ENCODE peak calls at places on chromosomes 2 and 18, in four cellular contexts. N is K562, P is HepG2, J is H1. R is an unnamed sample.

GRCh38 chr18:66511810-66512209 is 92.1 kb downstream of the CDH19 start:
- DNase-seq in J (no peak), N (no peak), P (no peak), R (no peak)

GRCh38 chr18:3044931-3045698 is 32.2 kb upstream of the LPIN2 start:
- DNase-seq in J (no peak), N (no peak), P (peak), R (no peak)

GRCh38 chr2:12507295-12507694 is 209.4 kb upstream of the TRIB2 start:
- DNase-seq in N (no peak), P (no peak), J (no peak), R (peak)

GRCh38 chr2:112712903-112713584 is 7.8 kb upstream of the NT5DC4 start:
- DNase-seq in J (peak), P (peak), N (peak), R (no peak)

GRCh38 chr2:17879137-17879912 is 858 bp downstream of the KCNS3 start:
- DNase-seq in P (no peak), N (peak), J (peak), R (no peak)

GRCh38 chr2:216624251-216624650 is 9.0 kb upstream of the IGFBP2 start:
- DNase-seq in N (no peak), J (no peak), P (no peak), R (no peak)

GRCh38 chr2:85769236-85769986 is 15.6 kb downstream of the ATOH8 start:
- DNase-seq in P (peak), J (no peak), N (no peak), R (no peak)

GRCh38 chr2:36615214-36615613 is 17.2 kb upstream of the FEZ2 start:
- DNase-seq in P (no peak), J (no peak), N (peak), R (no peak)

GRCh38 chr18:69981948-69982347 is 34.3 kb upstream of the CD226 start:
- DNase-seq in J (no peak), N (no peak), P (no peak), R (no peak)

GRCh38 chr2:226548706-226549105 is 250.9 kb downstream of the IRS1 start:
- DNase-seq in P (no peak), J (no peak), N (no peak), R (no peak)

GRCh38 chr2:68832161-68832869 is 38.9 kb downstream of the BMP10 start:
- DNase-seq in P (no peak), N (peak), J (peak), R (peak)

GRCh38 chr18:5839102-5839501 is 56.2 kb downstream of the TMEM200C start:
- DNase-seq in P (no peak), J (no peak), N (no peak), R (no peak)

GRCh38 chr2:241902357-241902991 is 32.9 kb downstream of the RTP5 start:
- DNase-seq in N (no peak), J (peak), P (no peak), R (no peak)

GRCh38 chr18:3481696-3482210 is 31.8 kb downstream of the TGIF1 start:
- DNase-seq in J (peak), P (peak), N (peak), R (no peak)

GRCh38 chr18:13435596-13436333 is 217.2 kb downstream of the LDLRAD4 start:
- DNase-seq in J (no peak), P (no peak), N (no peak), R (no peak)

GRCh38 chr2:178190938-178191910 is 3.1 kb upstream of the OSBPL6 start:
- DNase-seq in N (no peak), J (no peak), P (no peak), R (no peak)
- TF ChIP-seq BRCA1 in N (no peak), J (no peak), P (no peak), R (no peak)

DNA sequence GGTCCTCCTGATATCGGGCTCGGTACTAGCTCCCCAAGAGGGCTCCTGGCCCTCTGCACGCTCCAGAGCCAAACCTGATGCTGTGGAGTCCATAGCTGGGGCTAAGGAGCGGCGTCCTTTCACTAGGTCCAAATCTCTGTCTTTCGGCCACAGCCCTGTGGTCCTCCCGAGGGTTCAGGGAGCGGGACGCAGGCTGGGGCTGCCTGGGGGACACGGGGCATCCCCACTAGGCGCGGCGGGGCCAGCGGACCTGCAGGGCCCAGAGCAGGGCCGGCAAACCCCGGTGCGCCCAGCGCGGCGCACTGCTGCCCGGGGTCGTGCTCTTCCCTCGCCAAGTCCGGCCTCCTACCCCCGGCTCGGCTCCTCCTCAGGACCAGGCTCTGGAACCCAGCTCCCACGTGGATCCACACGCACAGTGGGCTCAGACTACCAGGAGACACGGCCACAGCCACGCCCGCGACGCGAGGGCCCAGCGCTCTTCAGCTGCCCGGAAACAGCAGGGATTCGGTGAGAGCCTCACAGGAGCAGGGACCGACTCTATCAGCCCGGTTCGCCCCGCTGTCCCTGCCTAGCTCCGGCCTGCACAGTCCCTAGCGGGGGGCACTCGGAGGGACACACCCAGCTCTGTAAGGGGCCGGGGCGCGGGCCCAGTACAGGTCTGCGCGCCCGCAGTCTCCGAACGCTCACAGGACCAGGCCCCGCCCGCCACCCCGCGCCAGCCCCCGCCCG is 593 bp downstream of the ZNF514 start:
- DNase-seq in P (peak), J (peak), N (peak), R (no peak)
- TF ChIP-seq BRCA1 in P (no peak), J (no peak), N (no peak), R (no peak)

GRCh38 chr2:183243760-183244159 is 119.5 kb downstream of the NUP35 start:
- DNase-seq in P (no peak), J (no peak), N (no peak), R (no peak)

GRCh38 chr2:183244300-183244849 is 120.1 kb downstream of the NUP35 start:
- DNase-seq in N (no peak), P (no peak), J (no peak), R (no peak)

GRCh38 chr2:183242937-183243336 is 118.7 kb downstream of the NUP35 start:
- DNase-seq in P (no peak), N (peak), J (no peak), R (no peak)
- TF ChIP-seq BRCA1 in P (no peak), N (no peak), J (no peak), R (no peak)

GRCh38 chr18:62066121-62066818 is 120.6 kb downstream of the PIGN start:
- DNase-seq in N (peak), J (no peak), P (peak), R (no peak)

GRCh38 chr18:62072370-62072769 is 114.5 kb downstream of the PIGN start:
- DNase-seq in J (no peak), N (no peak), P (no peak), R (no peak)

GRCh38 chr18:62070306-62070705 is 116.5 kb downstream of the PIGN start:
- DNase-seq in N (no peak), P (no peak), J (no peak), R (no peak)

GRCh38 chr18:62071071-62071470 is 115.8 kb downstream of the PIGN start:
- DNase-seq in N (no peak), J (no peak), P (no peak), R (no peak)

DNA sequence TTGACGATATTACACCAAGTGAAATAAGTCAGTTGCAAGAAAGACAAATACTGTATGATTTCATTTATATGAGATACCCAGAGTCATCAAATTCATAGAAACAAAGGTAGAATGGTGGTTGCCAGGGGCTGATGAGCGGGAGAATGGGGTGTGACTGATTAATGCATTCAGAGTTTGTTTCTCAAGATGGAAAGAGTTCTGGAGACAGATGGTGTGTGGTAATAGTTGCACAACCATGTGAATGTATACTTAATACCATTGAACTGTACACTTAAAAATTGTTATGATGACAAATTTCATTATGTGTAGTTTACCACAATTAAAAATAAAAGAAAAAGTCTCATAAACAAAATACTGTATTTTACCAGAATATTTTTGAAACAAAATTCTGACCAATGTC is 117.3 kb downstream of the PIGN start:
- DNase-seq in J (no peak), P (no peak), N (no peak), R (no peak)
- TF ChIP-seq BRCA1 in J (no peak), P (no peak), N (no peak), R (no peak)

GRCh38 chr2:230696670-230697069 is 16.0 kb upstream of the CAB39 start:
- DNase-seq in N (no peak), P (no peak), J (no peak), R (no peak)
- TF ChIP-seq BRCA1 in N (no peak), P (no peak), J (no peak), R (no peak)

GRCh38 chr2:96537734-96538486 is 1.4 kb downstream of the ARID5A start:
- DNase-seq in N (no peak), J (no peak), P (no peak), R (no peak)
- TF ChIP-seq BRCA1 in N (no peak), J (no peak), P (no peak), R (no peak)

R was measured in GM12878.